ENCODE peak calls at places on chromosomes 1 and 21, in five cellular contexts. One of them, this sample, is unnamed.

GRCh38 chr1:52142220-52143153 is 598 bp downstream of the ZFYVE9 start:
- DNase-seq in fibroblast of mammary gland: peak
- DNase-seq in fibroblast of lung: peak
- DNase-seq in right atrium auricular region: peak
- DNase-seq in CD8-positive, alpha-beta T cell: peak
- DNase-seq in this sample: peak

GRCh38 chr1:158117854-158118691 is 62.6 kb upstream of the CD1D start:
- DNase-seq in fibroblast of lung: peak
- DNase-seq in CD8-positive, alpha-beta T cell: peak
- DNase-seq in fibroblast of mammary gland: peak
- DNase-seq in right atrium auricular region: peak
- DNase-seq in this sample: peak

GRCh38 chr1:84365225-84366221 is 32.8 kb upstream of the DNASE2B start:
- DNase-seq in CD8-positive, alpha-beta T cell: no peak
- DNase-seq in right atrium auricular region: no peak
- DNase-seq in fibroblast of lung: peak
- DNase-seq in fibroblast of mammary gland: peak
- DNase-seq in this sample: peak

GRCh38 chr1:15385420-15385819 is 24.3 kb upstream of the EFHD2 start:
- DNase-seq in right atrium auricular region: no peak
- DNase-seq in CD8-positive, alpha-beta T cell: no peak
- DNase-seq in fibroblast of lung: no peak
- DNase-seq in fibroblast of mammary gland: no peak
- DNase-seq in this sample: no peak

GRCh38 chr1:205456868-205457724 is 1.3 kb upstream of the BLACAT1 start:
- DNase-seq in fibroblast of mammary gland: no peak
- DNase-seq in fibroblast of lung: no peak
- DNase-seq in CD8-positive, alpha-beta T cell: no peak
- DNase-seq in right atrium auricular region: no peak
- DNase-seq in this sample: no peak

GRCh38 chr21:43209575-43210453 is 41.0 kb downstream of the CRYAA start:
- DNase-seq in fibroblast of mammary gland: peak
- DNase-seq in fibroblast of lung: peak
- DNase-seq in right atrium auricular region: peak
- DNase-seq in CD8-positive, alpha-beta T cell: peak
- DNase-seq in this sample: no peak

GRCh38 chr1:244545511-244545910 is 84.4 kb downstream of the CATSPERE start:
- DNase-seq in fibroblast of mammary gland: peak
- DNase-seq in right atrium auricular region: no peak
- DNase-seq in fibroblast of lung: peak
- DNase-seq in CD8-positive, alpha-beta T cell: no peak
- DNase-seq in this sample: no peak

GRCh38 chr1:20978413-20978812 is 191.3 kb upstream of the HP1BP3 start:
- DNase-seq in fibroblast of lung: no peak
- DNase-seq in fibroblast of mammary gland: peak
- DNase-seq in CD8-positive, alpha-beta T cell: no peak
- DNase-seq in right atrium auricular region: no peak
- DNase-seq in this sample: no peak

GRCh38 chr1:25049190-25049589 is 119.1 kb upstream of the RUNX3 start:
- DNase-seq in fibroblast of lung: no peak
- DNase-seq in fibroblast of mammary gland: no peak
- DNase-seq in right atrium auricular region: no peak
- DNase-seq in CD8-positive, alpha-beta T cell: no peak
- DNase-seq in this sample: no peak

GRCh38 chr21:31316488-31317169 is 27.4 kb downstream of the TIAM1 start:
- DNase-seq in fibroblast of lung: no peak
- DNase-seq in CD8-positive, alpha-beta T cell: no peak
- DNase-seq in fibroblast of mammary gland: peak
- DNase-seq in right atrium auricular region: no peak
- DNase-seq in this sample: no peak

GRCh38 chr1:6128276-6129081 is 51.6 kb downstream of the CHD5 start:
- DNase-seq in fibroblast of mammary gland: no peak
- DNase-seq in CD8-positive, alpha-beta T cell: no peak
- DNase-seq in right atrium auricular region: no peak
- DNase-seq in fibroblast of lung: no peak
- DNase-seq in this sample: no peak

GRCh38 chr1:36464605-36465393 is 615 bp upstream of the MRPS15 start:
- DNase-seq in fibroblast of mammary gland: peak
- DNase-seq in fibroblast of lung: no peak
- DNase-seq in right atrium auricular region: no peak
- DNase-seq in CD8-positive, alpha-beta T cell: no peak
- DNase-seq in this sample: no peak

GRCh38 chr1:187474266-187474665 is 645.5 kb downstream of the PLA2G4A start:
- DNase-seq in fibroblast of lung: peak
- DNase-seq in right atrium auricular region: no peak
- DNase-seq in fibroblast of mammary gland: peak
- DNase-seq in CD8-positive, alpha-beta T cell: no peak
- DNase-seq in this sample: no peak

DNA sequence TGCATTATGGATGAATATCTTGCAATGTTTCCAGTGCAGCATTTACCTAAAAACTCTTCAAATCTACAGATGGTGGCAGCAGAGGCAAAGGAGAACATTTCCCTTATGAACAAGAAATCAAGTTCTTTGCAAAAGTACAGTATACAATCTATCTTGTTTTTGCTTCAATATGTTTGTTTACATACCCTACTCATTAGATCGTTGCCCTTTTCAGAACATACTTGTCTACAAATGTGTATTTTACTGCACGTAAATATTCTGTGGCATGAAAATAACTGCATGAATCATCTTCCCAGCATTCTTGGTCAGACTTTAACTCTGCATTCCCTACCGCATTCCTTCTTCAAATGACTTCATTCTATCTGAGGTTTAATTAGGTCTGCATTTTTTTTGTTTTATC is 212.7 kb downstream of the ZP4 start:
- DNase-seq in CD8-positive, alpha-beta T cell: no peak
- DNase-seq in fibroblast of lung: peak
- DNase-seq in fibroblast of mammary gland: peak
- DNase-seq in right atrium auricular region: no peak
- DNase-seq in this sample: no peak
- TF ChIP-seq CTCF in CD8-positive, alpha-beta T cell: no peak
- TF ChIP-seq CTCF in fibroblast of lung: peak
- TF ChIP-seq CTCF in fibroblast of mammary gland: peak
- TF ChIP-seq CTCF in right atrium auricular region: no peak
- TF ChIP-seq CTCF in this sample: no peak

GRCh38 chr1:32470991-32471694 is 6.3 kb downstream of the ZBTB8B start:
- DNase-seq in fibroblast of mammary gland: no peak
- DNase-seq in CD8-positive, alpha-beta T cell: no peak
- DNase-seq in fibroblast of lung: no peak
- DNase-seq in right atrium auricular region: no peak
- DNase-seq in this sample: no peak
- TF ChIP-seq CTCF in fibroblast of mammary gland: peak
- TF ChIP-seq CTCF in CD8-positive, alpha-beta T cell: no peak
- TF ChIP-seq CTCF in fibroblast of lung: peak
- TF ChIP-seq CTCF in right atrium auricular region: peak
- TF ChIP-seq CTCF in this sample: no peak

GRCh38 chr1:225004396-225004795 is 74.9 kb downstream of the DNAH14 start:
- DNase-seq in fibroblast of lung: no peak
- DNase-seq in right atrium auricular region: no peak
- DNase-seq in CD8-positive, alpha-beta T cell: no peak
- DNase-seq in fibroblast of mammary gland: no peak
- DNase-seq in this sample: no peak
- TF ChIP-seq CTCF in fibroblast of lung: peak
- TF ChIP-seq CTCF in right atrium auricular region: no peak
- TF ChIP-seq CTCF in CD8-positive, alpha-beta T cell: no peak
- TF ChIP-seq CTCF in fibroblast of mammary gland: peak
- TF ChIP-seq CTCF in this sample: no peak

GRCh38 chr1:201456499-201457309 is 12.3 kb downstream of the PHLDA3 start:
- DNase-seq in fibroblast of lung: peak
- DNase-seq in right atrium auricular region: peak
- DNase-seq in CD8-positive, alpha-beta T cell: no peak
- DNase-seq in fibroblast of mammary gland: peak
- DNase-seq in this sample: no peak
- TF ChIP-seq CTCF in fibroblast of lung: no peak
- TF ChIP-seq CTCF in right atrium auricular region: no peak
- TF ChIP-seq CTCF in CD8-positive, alpha-beta T cell: no peak
- TF ChIP-seq CTCF in fibroblast of mammary gland: no peak
- TF ChIP-seq CTCF in this sample: no peak

DNA sequence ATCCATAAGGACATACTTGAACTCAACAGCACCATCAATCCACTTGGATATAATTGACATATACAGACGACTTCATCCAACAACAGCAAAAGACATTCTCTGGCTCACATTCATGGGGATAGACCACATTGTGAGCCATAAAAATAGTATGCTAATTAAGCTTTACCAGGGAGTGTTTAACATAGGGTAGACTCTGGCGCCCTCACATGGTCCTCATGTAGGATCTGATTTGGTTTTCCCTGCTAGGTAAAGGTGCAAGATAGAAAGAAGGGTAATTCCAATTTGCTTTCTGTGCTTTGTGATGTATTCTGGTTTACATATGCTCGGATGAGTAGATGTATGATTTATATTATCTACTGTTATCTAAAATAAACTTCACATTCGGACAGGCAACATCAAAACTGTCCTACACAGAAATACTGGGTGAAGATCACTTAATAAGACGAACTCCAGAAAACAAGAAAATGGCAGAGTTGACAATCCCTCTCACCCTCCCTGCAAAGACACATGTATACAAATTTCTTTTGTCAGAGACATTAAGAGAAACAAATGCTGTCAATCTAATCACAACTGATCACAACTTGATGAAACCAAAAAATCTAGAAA is 27.7 kb downstream of the CR1L start:
- DNase-seq in CD8-positive, alpha-beta T cell: no peak
- DNase-seq in fibroblast of lung: peak
- DNase-seq in right atrium auricular region: no peak
- DNase-seq in fibroblast of mammary gland: peak
- DNase-seq in this sample: no peak
- TF ChIP-seq CTCF in CD8-positive, alpha-beta T cell: peak
- TF ChIP-seq CTCF in fibroblast of lung: peak
- TF ChIP-seq CTCF in right atrium auricular region: peak
- TF ChIP-seq CTCF in fibroblast of mammary gland: peak
- TF ChIP-seq CTCF in this sample: no peak

DNA sequence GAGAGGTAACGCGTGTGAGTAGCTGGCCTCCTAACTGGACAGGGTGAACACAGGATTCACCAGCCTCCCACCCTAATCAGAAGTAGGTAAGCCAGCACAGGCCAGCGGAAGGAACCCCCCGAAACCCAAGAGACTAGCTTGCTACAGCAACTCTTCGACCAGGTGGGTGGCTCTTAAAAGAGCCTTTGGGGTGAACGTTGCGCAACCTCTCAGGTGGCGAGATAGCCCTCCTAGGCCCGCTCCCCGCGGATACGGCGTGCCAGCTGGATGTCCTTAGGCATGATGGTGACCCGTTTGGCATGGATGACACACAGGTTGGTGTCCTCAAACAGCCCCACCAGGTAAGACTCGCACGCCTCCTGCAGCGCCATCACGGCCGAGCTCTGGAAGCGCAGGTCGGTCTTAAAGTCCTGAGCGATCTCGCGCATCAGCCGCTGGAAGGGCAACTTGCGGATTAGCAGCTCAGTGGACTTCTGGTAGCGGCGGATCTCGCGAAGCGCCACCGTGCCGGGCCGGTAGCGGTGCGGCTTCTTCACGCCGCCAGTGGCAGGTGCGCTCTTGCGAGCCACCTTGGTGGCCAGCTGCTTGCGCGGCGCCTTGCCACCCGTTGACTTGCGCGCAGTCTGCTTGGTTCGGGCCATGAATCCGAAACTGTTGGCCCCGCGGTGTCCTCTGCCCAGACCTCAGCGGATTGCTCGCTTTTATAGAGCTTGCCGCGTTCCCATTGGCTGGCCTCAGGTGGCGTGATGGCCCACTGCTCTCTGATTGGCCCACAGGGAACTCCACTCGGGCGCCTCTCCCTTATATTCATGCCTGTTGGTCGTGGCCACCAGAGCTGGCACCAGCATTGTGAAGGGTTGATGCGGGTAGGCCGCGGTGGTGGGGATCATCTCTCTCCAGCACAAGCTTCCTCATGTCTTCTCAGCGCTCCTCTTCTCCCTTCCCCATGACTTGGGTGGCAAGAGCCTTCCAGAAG is 8.3 kb upstream of the TRIM17 start:
- DNase-seq in CD8-positive, alpha-beta T cell: no peak
- DNase-seq in right atrium auricular region: no peak
- DNase-seq in fibroblast of lung: no peak
- DNase-seq in fibroblast of mammary gland: no peak
- DNase-seq in this sample: no peak
- TF ChIP-seq CTCF in CD8-positive, alpha-beta T cell: no peak
- TF ChIP-seq CTCF in right atrium auricular region: no peak
- TF ChIP-seq CTCF in fibroblast of lung: no peak
- TF ChIP-seq CTCF in fibroblast of mammary gland: no peak
- TF ChIP-seq CTCF in this sample: no peak

DNA sequence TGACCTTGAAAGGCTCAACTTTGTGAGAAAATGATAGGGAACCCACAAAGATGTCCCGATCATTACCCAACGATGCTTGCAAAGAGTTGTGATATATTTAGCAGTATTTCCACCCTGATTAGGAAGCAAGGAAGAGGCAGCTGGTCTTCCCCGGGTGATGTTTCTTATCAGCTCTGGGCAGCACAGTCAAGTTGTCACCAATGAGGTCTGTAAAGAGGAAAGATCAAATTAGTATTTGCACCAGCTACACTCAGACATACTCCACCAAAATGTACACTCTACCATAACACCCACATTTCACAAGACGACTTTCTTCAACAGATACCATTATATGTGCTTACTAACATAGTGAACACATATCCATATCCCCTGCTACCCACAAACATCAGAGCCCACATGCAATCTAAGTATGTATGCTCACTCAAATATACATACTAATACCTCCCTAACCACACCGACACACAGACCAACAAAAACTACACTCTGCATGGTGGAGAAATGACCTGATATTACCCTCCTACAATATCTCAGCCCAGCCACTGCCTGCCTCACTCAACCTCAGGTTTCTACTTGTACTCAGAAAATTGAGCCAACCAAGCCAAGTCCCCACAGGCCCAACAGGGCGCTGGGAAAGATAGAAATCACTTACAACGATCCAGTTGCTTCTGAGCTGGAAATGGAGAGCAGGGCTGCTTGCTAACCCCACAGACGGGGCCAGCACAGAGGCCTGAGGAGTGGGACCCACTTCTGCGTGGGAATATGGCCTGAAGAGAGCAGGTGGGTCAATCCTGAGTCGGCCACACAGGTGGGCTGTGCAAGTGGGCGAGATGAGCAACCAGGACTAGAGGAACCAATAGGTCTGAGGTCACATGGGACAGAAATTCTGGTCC is 4.6 kb upstream of the BTG2 start:
- DNase-seq in CD8-positive, alpha-beta T cell: no peak
- DNase-seq in fibroblast of mammary gland: no peak
- DNase-seq in right atrium auricular region: no peak
- DNase-seq in fibroblast of lung: no peak
- DNase-seq in this sample: no peak
- TF ChIP-seq CTCF in CD8-positive, alpha-beta T cell: no peak
- TF ChIP-seq CTCF in fibroblast of mammary gland: no peak
- TF ChIP-seq CTCF in right atrium auricular region: no peak
- TF ChIP-seq CTCF in fibroblast of lung: no peak
- TF ChIP-seq CTCF in this sample: no peak

This sample was measured in natural killer cell.